ENCODE peak calls at places on chromosome 14, in five cellular contexts. S, P, K, J and F are unnamed samples.

GRCh38 chr14:24705840-24706239 is 71.8 kb upstream of the GZMB start:
- DNase-seq in S (no peak), P (no peak), K (no peak), J (no peak), F (no peak)

GRCh38 chr14:56118611-56119181 is 485 bp downstream of the PELI2 start:
- DNase-seq in S (peak), P (no peak), K (no peak), J (peak), F (peak)

GRCh38 chr14:60331201-60332045 is 82.4 kb downstream of the PPM1A start:
- DNase-seq in S (no peak), P (peak), K (no peak), J (peak), F (peak)

GRCh38 chr14:105859717-105860614 is 333.6 kb downstream of the TMEM121 start:
- DNase-seq in S (no peak), P (no peak), K (no peak), J (peak), F (no peak)

GRCh38 chr14:71803539-71804260 is 128.5 kb upstream of the RGS6 start:
- DNase-seq in S (no peak), P (no peak), K (peak), J (no peak), F (peak)

GRCh38 chr14:85584481-85584880 is 54.5 kb downstream of the FLRT2 start:
- DNase-seq in S (no peak), P (no peak), K (no peak), J (no peak), F (no peak)

GRCh38 chr14:70013269-70013873 is 134.2 kb downstream of the SMOC1 start:
- DNase-seq in S (no peak), P (peak), K (peak), J (no peak), F (peak)

GRCh38 chr14:105216490-105217247 is 31.7 kb upstream of the BTBD6 start:
- DNase-seq in S (no peak), P (no peak), K (no peak), J (no peak), F (no peak)

GRCh38 chr14:68512088-68512487 is 280.8 kb downstream of the ZFP36L1 start:
- DNase-seq in S (no peak), P (no peak), K (no peak), J (no peak), F (no peak)

GRCh38 chr14:51602176-51602759 is 49.4 kb upstream of the FRMD6 start:
- DNase-seq in S (no peak), P (no peak), K (no peak), J (no peak), F (no peak)

GRCh38 chr14:33539918-33540357 is 410.9 kb downstream of the EGLN3 start:
- DNase-seq in S (no peak), P (no peak), K (no peak), J (no peak), F (no peak)

GRCh38 chr14:80956922-80957321 is 1.5 kb downstream of the TSHR start:
- DNase-seq in S (no peak), P (no peak), K (no peak), J (no peak), F (no peak)

GRCh38 chr14:103194256-103195045 is 71.2 kb downstream of the TNFAIP2 start:
- DNase-seq in S (no peak), P (no peak), K (peak), J (no peak), F (peak)

GRCh38 chr14:52286659-52287649 is 19.5 kb downstream of the PTGDR start:
- DNase-seq in S (no peak), P (no peak), K (no peak), J (no peak), F (no peak)

GRCh38 chr14:102491786-102492522 is 17.6 kb downstream of the ANKRD9 start:
- DNase-seq in S (no peak), P (no peak), K (no peak), J (no peak), F (no peak)

GRCh38 chr14:63323148-63323547 is 4.4 kb upstream of the GPHB5 start:
- DNase-seq in S (no peak), P (no peak), K (peak), J (no peak), F (peak)

GRCh38 chr14:60214003-60214402 is 35.0 kb upstream of the PPM1A start:
- DNase-seq in S (no peak), P (no peak), K (no peak), J (no peak), F (no peak)

GRCh38 chr14:68215628-68216027 is 396.0 kb downstream of the RAD51B start:
- DNase-seq in S (no peak), P (no peak), K (no peak), J (no peak), F (no peak)

GRCh38 chr14:93023039-93023438 is 92.7 kb downstream of the ITPK1 start:
- DNase-seq in S (no peak), P (peak), K (no peak), J (no peak), F (no peak)

GRCh38 chr14:75147423-75148071 is 20.7 kb upstream of the NEK9 start:
- DNase-seq in S (peak), P (no peak), K (peak), J (no peak), F (peak)

GRCh38 chr14:23171251-23171975 is 12.0 kb downstream of the SLC7A8 start:
- DNase-seq in S (no peak), P (no peak), K (peak), J (no peak), F (no peak)

GRCh38 chr14:50599700-50600444 is 39.9 kb downstream of the ATL1 start:
- DNase-seq in S (no peak), P (no peak), K (peak), J (no peak), F (peak)

GRCh38 chr14:53458368-53458814 is 305.3 kb upstream of the DDHD1 start:
- DNase-seq in S (no peak), P (no peak), K (peak), J (no peak), F (peak)

GRCh38 chr14:21711360-21711961 is 37.8 kb upstream of the OR4E1 start:
- DNase-seq in S (no peak), P (peak), K (peak), J (peak), F (peak)

GRCh38 chr14:105283899-105284298 is 16.9 kb downstream of the BRF1 start:
- DNase-seq in S (no peak), P (no peak), K (no peak), J (no peak), F (no peak)

GRCh38 chr14:50417853-50418252 is 21.2 kb upstream of the CDKL1 start:
- DNase-seq in S (no peak), P (no peak), K (no peak), J (no peak), F (no peak)

GRCh38 chr14:39434401-39434800 is 2.2 kb upstream of the FBXO33 start:
- DNase-seq in S (no peak), P (no peak), K (peak), J (no peak), F (no peak)

GRCh38 chr14:104973215-104974145 is 4.7 kb downstream of the AHNAK2 start:
- DNase-seq in S (no peak), P (no peak), K (peak), J (no peak), F (peak)

GRCh38 chr14:104101651-104102281 is 16.3 kb downstream of the ASPG start:
- DNase-seq in S (no peak), P (no peak), K (no peak), J (no peak), F (no peak)

GRCh38 chr14:68232643-68233055 is 413.1 kb downstream of the RAD51B start:
- DNase-seq in S (no peak), P (peak), K (peak), J (no peak), F (peak)

GRCh38 chr14:93936926-93937325 is 9.8 kb downstream of the FAM181A start:
- DNase-seq in S (no peak), P (no peak), K (no peak), J (no peak), F (no peak)

GRCh38 chr14:54669759-54670630 is 103.1 kb downstream of the SAMD4A start:
- DNase-seq in S (no peak), P (no peak), K (no peak), J (peak), F (no peak)

GRCh38 chr14:30445394-30445793 is 113.6 kb upstream of the G2E3 start:
- DNase-seq in S (no peak), P (no peak), K (no peak), J (no peak), F (no peak)

GRCh38 chr14:35533357-35534129 is 421 bp upstream of the INSM2 start:
- DNase-seq in S (peak), P (peak), K (peak), J (peak), F (peak)

GRCh38 chr14:60266021-60266937 is 17.3 kb downstream of the PPM1A start:
- DNase-seq in S (no peak), P (no peak), K (peak), J (no peak), F (no peak)